ENCODE peak calls at places on chromosome 5, in eight cellular contexts. L is stimulated activated naive CD8-positive, alpha-beta T cell treated with anti-CD3 and anti-CD28 coated beads, Interleukin-15, amount 100 ng/mL, for 72 hours; U is epithelial cell of esophagus; W is cardiac fibroblast; H is activated naive CD4-positive, alpha-beta T cell treated with anti-CD3 and anti-CD28 coated beads for 36 hours; S is activated CD4-positive, CD25-positive, alpha-beta regulatory T cell; R is CD4-positive, CD25-positive, alpha-beta regulatory T cell; J is Karpas-422. I is an unnamed sample.

GRCh38 chr5:18216729-18217128 is 582.5 kb downstream of the TAF11L14 start:
- DNase-seq in L (no peak), R (no peak), J (no peak), W (no peak), U (no peak), S (no peak), H (no peak), I (no peak)

GRCh38 chr5:56480305-56481146 is 247.4 kb upstream of the ANKRD55 start:
- DNase-seq in R (peak; percentile 34), H (peak; percentile 13), W (peak; percentile 43), S (no peak), L (no peak), U (peak; percentile 50), J (peak; percentile 65), I (peak; percentile 28)

GRCh38 chr5:10333154-10334006 is 20.1 kb upstream of the MARCHF6 start:
- DNase-seq in R (no peak), J (no peak), H (no peak), S (no peak), W (no peak), U (peak; percentile 36), L (peak; percentile 10), I (peak; percentile 49)

GRCh38 chr5:124111886-124112285 is 599.9 kb downstream of the CSNK1G3 start:
- DNase-seq in J (no peak), S (no peak), R (no peak), W (peak; percentile 5), L (no peak), U (peak; percentile 90), H (no peak), I (no peak)

GRCh38 chr5:146947181-146947941 is 68.8 kb upstream of the PPP2R2B start:
- DNase-seq in S (no peak), U (peak; percentile 45), R (peak; percentile 2), H (peak; percentile 31), J (peak; percentile 69), W (peak; percentile 3), L (no peak), I (no peak)

GRCh38 chr5:43038523-43038989 is 1.6 kb downstream of the ANXA2R start:
- DNase-seq in W (no peak), L (peak; percentile 38), J (no peak), R (peak; percentile 32), H (peak; percentile 41), U (no peak), S (peak; percentile 8), I (no peak)

GRCh38 chr5:94433393-94434149 is 184.8 kb downstream of the KIAA0825 start:
- DNase-seq in L (no peak), R (no peak), H (no peak), W (peak; percentile 95), U (peak; percentile 73), S (no peak), J (no peak), I (no peak)

GRCh38 chr5:61030163-61030482 is 85.1 kb downstream of the NDUFAF2 start:
- DNase-seq in H (no peak), J (no peak), L (no peak), W (no peak), U (peak; percentile 48), S (no peak), R (no peak), I (no peak)

GRCh38 chr5:45512521-45512920 is 183.7 kb downstream of the HCN1 start:
- DNase-seq in R (no peak), J (no peak), U (no peak), W (no peak), H (no peak), S (no peak), L (no peak), I (no peak)

GRCh38 chr5:2169417-2169787 is 286.7 kb upstream of the IRX4 start:
- DNase-seq in R (no peak), U (no peak), W (no peak), H (no peak), J (no peak), L (no peak), S (no peak), I (no peak)

GRCh38 chr5:58294598-58295298 is 165.1 kb downstream of the PLK2 start:
- DNase-seq in R (no peak), L (no peak), W (peak; percentile 49), U (peak; percentile 85), H (no peak), S (no peak), J (no peak), I (no peak)

GRCh38 chr5:171924493-171925122 is 81.8 kb downstream of the FBXW11 start:
- DNase-seq in W (no peak), U (no peak), L (no peak), S (no peak), H (no peak), J (no peak), R (no peak), I (no peak)

GRCh38 chr5:165161204-165161603 is 1655.8 kb downstream of the MAT2B start:
- DNase-seq in J (no peak), L (no peak), S (no peak), U (no peak), H (no peak), R (no peak), W (no peak), I (no peak)

GRCh38 chr5:112381521-112381920 is 37.6 kb downstream of the EPB41L4A start:
- DNase-seq in S (no peak), J (no peak), W (no peak), L (no peak), U (no peak), R (no peak), H (no peak), I (no peak)

GRCh38 chr5:141515946-141516647 is 27.2 kb downstream of the PCDHGC5 start:
- DNase-seq in U (no peak), W (no peak), R (no peak), H (no peak), L (no peak), J (no peak), S (no peak), I (no peak)

GRCh38 chr5:36657563-36657995 is 51.2 kb downstream of the SLC1A3 start:
- DNase-seq in J (no peak), W (peak; percentile 100), R (no peak), H (no peak), L (no peak), U (peak; percentile 99), S (no peak), I (no peak)

GRCh38 chr5:54159837-54160215 is 150.5 kb downstream of the ARL15 start:
- DNase-seq in U (no peak), R (no peak), J (no peak), H (no peak), L (no peak), S (no peak), W (no peak), I (no peak)

GRCh38 chr5:54311178-54311811 is 922 bp upstream of the ARL15 start:
- DNase-seq in H (no peak), L (no peak), R (no peak), U (peak; percentile 30), W (peak; percentile 28), J (peak; percentile 49), S (no peak), I (no peak)

GRCh38 chr5:15579193-15579990 is 79.4 kb downstream of the FBXL7 start:
- DNase-seq in L (no peak), H (no peak), J (no peak), W (peak; percentile 22), U (no peak), S (no peak), R (no peak), I (no peak)

I was measured in mesothelial cell of epicardium.